ENCODE peak calls at places on chromosomes 12 and 14, in five cellular contexts. I is AG08396; X is activated CD4-positive, alpha-beta T cell treated with anti-CD3 and anti-CD28 coated beads, Interleukin-2, amount 50 U/mL, for 24 hours; P is heart left ventricle; R is AG10803. V is an unnamed sample.

GRCh38 chr14:29668201-29668600 is 259.4 kb downstream of the PRKD1 start:
- DNase-seq in X (no peak), R (peak), I (no peak), P (no peak), V (no peak)

GRCh38 chr14:96264850-96265249 is 8.8 kb downstream of the BDKRB1 start:
- DNase-seq in P (no peak), R (peak), X (no peak), I (peak), V (no peak)

GRCh38 chr14:36069535-36069900 is 107.0 kb downstream of the PTCSC3 start:
- DNase-seq in P (no peak), I (peak), X (no peak), R (peak), V (no peak)

GRCh38 chr12:105561981-105562726 is 231.7 kb downstream of the C12orf75 start:
- DNase-seq in X (no peak), P (no peak), I (peak), R (peak), V (no peak)

GRCh38 chr14:23568021-23568599 is 519 bp upstream of the AP1G2 start:
- DNase-seq in P (no peak), I (no peak), R (no peak), X (no peak), V (no peak)

GRCh38 chr12:30134229-30134628 is 350.5 kb upstream of the TMTC1 start:
- DNase-seq in R (no peak), P (no peak), X (no peak), I (no peak), V (no peak)

GRCh38 chr14:42057176-42057575 is 450.5 kb downstream of the LRFN5 start:
- DNase-seq in I (no peak), R (no peak), P (no peak), X (no peak), V (no peak)

GRCh38 chr12:100395811-100396210 is 38.9 kb downstream of the SLC17A8 start:
- DNase-seq in I (no peak), R (no peak), X (no peak), P (no peak), V (no peak)

GRCh38 chr12:68189766-68190700 is 30.5 kb upstream of the IFNG start:
- DNase-seq in R (peak), P (no peak), X (no peak), I (no peak), V (no peak)

GRCh38 chr12:19338405-19338804 is 100.9 kb upstream of the AEBP2 start:
- DNase-seq in I (peak), P (no peak), X (no peak), R (no peak), V (no peak)

GRCh38 chr12:12520278-12520677 is 42.4 kb downstream of the DUSP16 start:
- DNase-seq in I (no peak), R (no peak), P (no peak), X (no peak), V (no peak)

GRCh38 chr14:61342486-61342885 is 21.1 kb downstream of the PRKCH start:
- DNase-seq in P (no peak), R (no peak), X (no peak), I (no peak), V (no peak)

GRCh38 chr12:74885775-74886174 is 323.9 kb downstream of the KCNC2 start:
- DNase-seq in I (no peak), P (no peak), R (no peak), X (no peak), V (no peak)

GRCh38 chr12:123150804-123151678 is at the start of gene PITPNM2:
- DNase-seq in I (peak), X (peak), R (peak), P (peak), V (peak)

V was measured in mesothelial cell of epicardium.